ENCODE peak calls at places on chromosomes 6 and 20, in eight cellular contexts. C is SW 1271; I is left colon; W is NCI-H1417; O is T-helper 2 cell; E is effector memory CD8-positive, alpha-beta T cell; X is left ventricle myocardium inferior; B is HT1080. N is an unnamed sample.

GRCh38 chr20:37615507-37616425 is 78.1 kb upstream of the CTNNBL1 start:
- DNase-seq in B (peak; percentile 16), E (peak; percentile 44), X (no peak), I (peak; percentile 66), O (peak; percentile 30), C (peak; percentile 33), W (peak; percentile 80), N (peak; percentile 54)

GRCh38 chr6:111768431-111768770 is 104.9 kb downstream of the FYN start:
- DNase-seq in B (no peak), X (no peak), O (no peak), C (no peak), E (no peak), I (no peak), W (no peak), N (no peak)

GRCh38 chr6:9647599-9647998 is 767.3 kb downstream of the TFAP2A start:
- DNase-seq in X (no peak), B (no peak), I (no peak), O (no peak), C (no peak), W (no peak), E (no peak), N (no peak)

GRCh38 chr6:134589512-134589911 is 271.6 kb upstream of the SGK1 start:
- DNase-seq in E (no peak), C (peak; percentile 89), W (no peak), O (no peak), B (peak; percentile 93), I (no peak), X (no peak), N (peak; percentile 99)

GRCh38 chr20:63234693-63235398 is 859 bp upstream of the BIRC7 start:
- DNase-seq in B (no peak), I (peak; percentile 20), C (no peak), W (peak; percentile 30), X (no peak), O (no peak), E (no peak), N (peak; percentile 59)

GRCh38 chr20:61252601-61253263 is 671 bp downstream of the CDH4 start:
- DNase-seq in I (no peak), E (no peak), B (no peak), O (no peak), X (no peak), C (no peak), W (peak; percentile 50), N (peak; percentile 14)

GRCh38 chr6:103522045-103522444 is 1337.7 kb downstream of the HACE1 start:
- DNase-seq in W (no peak), E (no peak), I (no peak), B (peak; percentile 13), X (no peak), C (no peak), O (no peak), N (no peak)

GRCh38 chr6:25296217-25296905 is 17.2 kb downstream of the CARMIL1 start:
- DNase-seq in C (no peak), W (no peak), X (no peak), E (no peak), B (no peak), I (no peak), O (no peak), N (no peak)

GRCh38 chr20:24149881-24150307 is 161.3 kb upstream of the GGTLC1 start:
- DNase-seq in I (peak; percentile 11), X (peak; percentile 51), E (no peak), O (no peak), W (no peak), C (peak; percentile 8), B (peak; percentile 5), N (peak; percentile 2)

GRCh38 chr20:45850926-45851325 is 6.3 kb downstream of the ACOT8 start:
- DNase-seq in E (no peak), X (no peak), W (no peak), O (no peak), I (no peak), C (no peak), B (no peak), N (no peak)

GRCh38 chr6:124433369-124434064 is 528.7 kb upstream of the RNF217 start:
- DNase-seq in E (no peak), C (no peak), I (no peak), X (no peak), W (peak; percentile 94), O (no peak), B (no peak), N (peak; percentile 60)

GRCh38 chr6:112040933-112041332 is 13.0 kb upstream of the CCN6 start:
- DNase-seq in C (peak; percentile 17), O (no peak), I (no peak), E (no peak), W (no peak), X (no peak), B (peak; percentile 86), N (no peak)

GRCh38 chr6:56516003-56516402 is 126.7 kb downstream of the DST start:
- DNase-seq in C (no peak), E (no peak), B (no peak), W (no peak), O (no peak), X (no peak), I (no peak), N (no peak)

N was measured in MCF 10A.